ENCODE peak calls at places on chromosomes 13 and 19, in five cellular contexts. L is H9; M is CD8-positive, alpha-beta memory T cell; E is heart right ventricle; C is heart left ventricle. X is an unnamed sample. For H3K4me1, the result is how much of the 10 kb centered on the place peaks cover.

GRCh38 chr13:41310963-41311606 is at the start of gene NAA16:
- DNase-seq in L (peak), M (peak), E (peak), C (peak), X (peak)

GRCh38 chr19:42494321-42494720 is 34.0 kb downstream of the CEACAM1 start:
- DNase-seq in L (no peak), M (no peak), E (no peak), C (no peak), X (no peak)

GRCh38 chr19:7426986-7427385 is 61.8 kb downstream of the PEX11G start:
- DNase-seq in L (no peak), M (peak), E (no peak), C (no peak), X (peak)

GRCh38 chr13:106548064-106548696 is 12.7 kb upstream of the EFNB2 start:
- DNase-seq in L (no peak), M (no peak), E (no peak), C (no peak), X (no peak)

GRCh38 chr19:46861691-46862503 is 1.1 kb downstream of the ARHGAP35 start:
- DNase-seq in L (no peak), M (no peak), E (no peak), C (peak), X (no peak)

GRCh38 chr13:105996391-105997028 is 539.0 kb downstream of the EFNB2 start:
- DNase-seq in L (no peak), M (no peak), E (no peak), C (no peak), X (no peak)

GRCh38 chr13:62293081-62293480 is 877.4 kb upstream of the PCDH20 start:
- DNase-seq in L (no peak), M (no peak), E (no peak), C (no peak), X (no peak)

GRCh38 chr13:79519252-79519651 is 38.3 kb downstream of the NDFIP2 start:
- DNase-seq in L (no peak), M (no peak), E (no peak), C (no peak), X (no peak)

GRCh38 chr13:97250560-97250959 is 28.4 kb downstream of the MBNL2 start:
- DNase-seq in L (no peak), M (no peak), E (no peak), C (no peak), X (no peak)

GRCh38 chr13:48571121-48571901 is 38.4 kb upstream of the RCBTB2 start:
- DNase-seq in L (no peak), M (no peak), E (peak), C (no peak), X (no peak)

GRCh38 chr13:111153977-111154332 is 38.8 kb downstream of the ARHGEF7 start:
- DNase-seq in L (no peak), M (no peak), E (no peak), C (no peak), X (peak)

GRCh38 chr19:19943848-19944582 is 43.3 kb downstream of the ZNF93 start:
- DNase-seq in L (no peak), M (no peak), E (no peak), C (no peak), X (no peak)

GRCh38 chr19:15419413-15420025 is 731 bp upstream of the AKAP8L start:
- DNase-seq in L (no peak), M (no peak), E (no peak), C (no peak), X (no peak)

GRCh38 chr13:21849323-21849722 is 178.4 kb downstream of the FGF9 start:
- DNase-seq in L (peak), M (no peak), E (no peak), C (no peak), X (no peak)

GRCh38 chr13:45143346-45143751 is 23.0 kb downstream of the GTF2F2 start:
- DNase-seq in L (no peak), M (no peak), E (no peak), C (no peak), X (no peak)

GRCh38 chr13:28329395-28330158 is 165.4 kb downstream of the FLT1 start:
- DNase-seq in L (no peak), M (no peak), E (peak), C (no peak), X (no peak)

GRCh38 chr13:50798923-50799322 is 44.6 kb downstream of the DLEU7 start:
- DNase-seq in L (no peak), M (no peak), E (no peak), C (no peak), X (no peak)

GRCh38 chr19:40596608-40597328 is 4.4 kb upstream of the LTBP4 start:
- DNase-seq in L (peak), M (no peak), E (peak), C (peak), X (no peak)
- H3K4me1 ChIP-seq in L (under half), M (under half), E (under half), C (under half), X (under half)

GRCh38 chr19:49084206-49085019 is 838 bp upstream of the SNRNP70 start:
- DNase-seq in L (no peak), M (no peak), E (no peak), C (no peak), X (no peak)
- H3K27ac ChIP-seq in L (no peak), M (peak), E (peak), C (peak), X (peak)

GRCh38 chr19:3012522-3013260 is 16.4 kb downstream of the TLE2 start:
- DNase-seq in L (no peak), M (no peak), E (no peak), C (no peak), X (no peak)

GRCh38 chr19:3014135-3014534 is 14.9 kb downstream of the TLE2 start:
- DNase-seq in L (no peak), M (no peak), E (no peak), C (no peak), X (no peak)

GRCh38 chr19:3015126-3016057 is 13.7 kb downstream of the TLE2 start:
- DNase-seq in L (no peak), M (no peak), E (no peak), C (no peak), X (no peak)

GRCh38 chr19:3010871-3011270 is 18.2 kb downstream of the TLE2 start:
- DNase-seq in L (no peak), M (no peak), E (no peak), C (no peak), X (no peak)

GRCh38 chr19:3013261-3013725 is 15.8 kb downstream of the TLE2 start:
- DNase-seq in L (no peak), M (no peak), E (no peak), C (no peak), X (no peak)
- H3K4me1 ChIP-seq in L (under half), M (under half), E (under half), C (under half), X (under half)

DNA sequence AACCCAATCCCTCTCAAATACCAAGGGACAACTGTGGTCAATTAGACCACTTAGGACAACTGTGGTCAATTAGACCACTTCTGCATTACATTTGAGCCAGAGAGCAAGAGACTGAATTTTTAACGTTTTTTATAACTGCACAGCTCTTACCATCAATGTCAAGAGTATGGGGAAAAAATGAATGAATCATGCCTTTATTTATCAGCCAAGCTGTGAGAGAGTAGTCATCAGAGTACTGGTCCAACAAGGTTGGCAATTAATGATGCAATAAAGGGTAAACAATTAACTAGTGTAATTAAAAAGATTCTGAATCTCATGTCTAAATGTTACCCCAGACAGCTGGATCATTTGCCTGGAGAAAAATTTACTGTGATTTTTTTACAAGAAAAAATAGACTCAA is 381.1 kb downstream of the LIG4 start:
- DNase-seq in L (no peak), M (no peak), E (no peak), C (no peak), X (no peak)
- H3K27ac ChIP-seq in L (no peak), M (no peak), E (no peak), C (no peak), X (no peak)

DNA sequence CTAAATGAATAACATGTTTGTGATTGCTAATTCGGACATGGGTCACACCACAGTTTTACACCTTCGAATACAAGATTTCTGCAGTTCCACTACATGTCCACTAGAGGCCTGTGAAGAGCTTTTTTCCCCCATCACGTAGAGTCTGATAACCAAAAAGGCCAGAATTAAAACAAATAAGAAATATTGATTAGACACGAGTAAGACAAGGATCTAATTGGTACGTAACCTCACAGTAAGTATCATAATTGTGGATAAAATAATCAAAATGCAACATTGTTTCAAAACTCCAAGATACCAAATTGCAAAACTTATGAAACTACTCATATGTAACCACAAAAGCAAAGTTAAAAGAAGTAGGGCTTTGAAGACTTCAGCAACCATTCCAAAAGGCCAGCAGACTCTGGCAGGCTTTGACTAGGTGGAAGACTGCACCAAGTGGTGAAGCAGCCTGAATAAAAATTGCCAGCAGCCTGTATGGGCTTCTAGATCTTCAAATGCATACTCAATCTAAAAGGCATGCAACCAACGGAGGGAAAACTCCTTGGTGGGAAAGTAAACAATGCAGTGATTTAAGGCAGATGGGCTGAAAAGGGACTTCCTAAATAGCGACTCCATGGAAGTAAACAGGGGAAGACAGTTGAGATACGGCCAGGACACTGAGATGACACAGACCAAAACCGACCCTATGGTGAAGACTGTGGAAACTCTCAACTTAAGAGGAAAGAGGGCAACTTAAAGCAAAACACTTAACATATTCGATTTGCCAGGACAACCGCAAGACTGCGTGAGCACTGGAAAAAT is 56.7 kb downstream of the STARD13 start:
- DNase-seq in L (no peak), M (no peak), E (no peak), C (no peak), X (no peak)
- H3K4me1 ChIP-seq in L (under half), M (under half), E (half or more), C (under half), X (under half)

GRCh38 chr19:5081441-5082161 is 112.7 kb downstream of the KDM4B start:
- DNase-seq in L (no peak), M (no peak), E (no peak), C (no peak), X (no peak)
- H3K27ac ChIP-seq in L (no peak), M (no peak), E (no peak), C (no peak), X (no peak)

GRCh38 chr19:18384775-18385174 is 1.2 kb upstream of the GDF15 start:
- DNase-seq in L (no peak), M (no peak), E (no peak), C (no peak), X (no peak)
- H3K4me1 ChIP-seq in L (under half), M (under half), E (under half), C (under half), X (under half)

DNA sequence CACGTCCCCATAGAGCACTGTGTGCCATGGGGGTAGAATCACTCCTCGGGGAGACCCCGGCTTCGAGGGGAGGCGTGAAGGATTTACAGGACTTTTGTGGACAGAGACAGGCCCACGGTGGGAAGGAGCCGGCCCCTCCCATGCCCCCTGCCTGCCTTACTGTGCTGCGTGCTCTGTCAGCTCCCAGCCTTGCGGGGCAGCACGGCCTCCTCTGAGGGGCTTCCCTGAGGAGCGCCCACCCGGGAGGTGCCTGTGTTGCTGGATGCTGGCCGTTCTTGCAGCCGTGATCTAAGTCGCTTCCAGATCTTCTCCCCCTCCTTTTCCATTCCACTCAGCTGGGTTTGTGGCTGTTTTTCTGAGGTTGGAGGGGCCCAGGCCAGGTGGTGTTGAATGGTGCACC is 29.1 kb downstream of the PLEKHJ1 start:
- DNase-seq in L (no peak), M (no peak), E (no peak), C (no peak), X (no peak)
- H3K27ac ChIP-seq in L (no peak), M (no peak), E (no peak), C (no peak), X (no peak)

GRCh38 chr19:50198431-50199253 is 4.8 kb upstream of the MYH14 start:
- DNase-seq in L (no peak), M (no peak), E (peak), C (peak), X (no peak)
- H3K4me1 ChIP-seq in L (under half), M (under half), E (under half), C (under half), X (under half)

GRCh38 chr19:17304386-17305047 is 1.2 kb upstream of the MRPL34 start:
- DNase-seq in L (no peak), M (no peak), E (no peak), C (no peak), X (no peak)
- H3K27ac ChIP-seq in L (no peak), M (no peak), E (peak), C (peak), X (no peak)

X was measured in effector memory CD4-positive, alpha-beta T cell.